ENCODE peak calls at places on chromosomes 16 and 17, in nine cellular contexts. W is heart right ventricle; Y is fibroblast of pulmonary artery; Q is NCI-H1417; U is neuronal stem cell; H is stimulated activated CD4-positive, alpha-beta T cell treated with anti-CD3 and anti-CD28 coated beads, Interleukin-1b, Interleukin-23, amount 100 ng/mL, for 24 hours; V is progenitor cell of endocrine pancreas; F is GM13977; R is mucosa of descending colon. I is an unnamed sample.

GRCh38 chr17:47239663-47240374 is 13.8 kb upstream of the ITGB3 start:
- DNase-seq in V (no peak), Q (no peak), H (no peak), R (peak), W (peak), U (no peak), Y (peak), F (no peak), I (peak)

GRCh38 chr17:81400154-81400938 is 5.1 kb downstream of the BAHCC1 start:
- DNase-seq in Y (peak), H (no peak), W (peak), V (no peak), F (no peak), Q (no peak), U (peak), R (no peak), I (no peak)

GRCh38 chr17:65531508-65532431 is 29.7 kb downstream of the AXIN2 start:
- DNase-seq in Y (peak), H (no peak), R (peak), F (no peak), V (no peak), U (no peak), W (peak), Q (peak), I (no peak)

GRCh38 chr16:3652373-3653037 is 2.0 kb upstream of the DNASE1 start:
- DNase-seq in V (no peak), F (no peak), W (no peak), U (no peak), Y (no peak), H (no peak), Q (no peak), R (peak), I (no peak)

GRCh38 chr16:28218109-28218508 is 6.3 kb upstream of the XPO6 start:
- DNase-seq in F (peak), V (no peak), Y (peak), Q (peak), W (no peak), U (no peak), H (peak), R (no peak), I (peak)

GRCh38 chr17:41382396-41382795 is 290 bp upstream of the KRT34 start:
- DNase-seq in H (no peak), F (no peak), U (no peak), Y (no peak), Q (no peak), R (no peak), W (no peak), V (no peak), I (peak)

GRCh38 chr17:68562736-68563135 is 38.4 kb downstream of the FAM20A start:
- DNase-seq in H (no peak), Y (no peak), V (no peak), W (no peak), Q (no peak), F (no peak), R (no peak), U (no peak), I (no peak)

GRCh38 chr17:45319239-45319703 is 2.5 kb upstream of the MAP3K14 start:
- DNase-seq in R (no peak), Q (no peak), H (no peak), U (no peak), V (no peak), Y (no peak), F (no peak), W (no peak), I (peak)

GRCh38 chr16:50469744-50470301 is 78.4 kb upstream of the NKD1 start:
- DNase-seq in U (no peak), Q (no peak), H (no peak), W (no peak), R (no peak), V (no peak), Y (no peak), F (no peak), I (no peak)

GRCh38 chr17:36901506-36901905 is 35.8 kb upstream of the LHX1 start:
- DNase-seq in H (no peak), V (no peak), Q (no peak), R (no peak), Y (peak), W (no peak), U (no peak), F (no peak), I (peak)

GRCh38 chr16:28289106-28289505 is 3.2 kb upstream of the SBK1 start:
- DNase-seq in R (no peak), H (no peak), Q (no peak), U (no peak), W (no peak), F (no peak), V (no peak), Y (no peak), I (no peak)

GRCh38 chr17:17774009-17774881 is 62.5 kb downstream of the SREBF1 start:
- DNase-seq in Q (no peak), F (no peak), R (peak), W (no peak), V (no peak), H (no peak), Y (peak), U (no peak), I (peak)

GRCh38 chr16:65032397-65032796 is 89.5 kb downstream of the CDH11 start:
- DNase-seq in V (no peak), Q (no peak), W (no peak), R (no peak), U (no peak), F (no peak), Y (no peak), H (no peak), I (no peak)

GRCh38 chr17:76946111-76946771 is 78.0 kb downstream of the MGAT5B start:
- DNase-seq in Y (no peak), V (no peak), H (no peak), W (no peak), U (no peak), R (no peak), Q (no peak), F (no peak), I (no peak)

GRCh38 chr16:81625544-81626152 is 153.4 kb upstream of the PLCG2 start:
- DNase-seq in W (peak), F (peak), R (no peak), U (no peak), Q (no peak), H (no peak), Y (peak), V (no peak), I (peak)

GRCh38 chr17:19409066-19409465 is 2.0 kb upstream of the RNF112 start:
- DNase-seq in V (no peak), F (no peak), W (no peak), Y (no peak), H (no peak), U (no peak), Q (no peak), R (no peak), I (no peak)

GRCh38 chr16:31023627-31024226 is 9.6 kb upstream of the STX4 start:
- DNase-seq in F (no peak), R (no peak), H (no peak), Q (no peak), V (no peak), Y (no peak), W (no peak), U (no peak), I (no peak)

GRCh38 chr16:85929259-85929704 is 30.3 kb downstream of the IRF8 start:
- DNase-seq in V (no peak), R (no peak), W (no peak), U (no peak), F (no peak), Q (no peak), Y (no peak), H (no peak), I (no peak)

I was measured in A172.